ENCODE peak calls at places on chromosomes 11 and 22, in four cellular contexts. X, M, H and O are unnamed samples.

GRCh38 chr11:76030286-76030685 is 176.0 kb downstream of the WNT11 start:
- DNase-seq in H (no peak), X (no peak), M (peak), O (no peak)

GRCh38 chr11:128759168-128759567 is 65.3 kb downstream of the FLI1 start:
- DNase-seq in H (no peak), X (no peak), M (no peak), O (no peak)

GRCh38 chr11:119251114-119251513 is 45.0 kb downstream of the CBL start:
- DNase-seq in M (no peak), X (no peak), H (no peak), O (no peak)

GRCh38 chr11:68810164-68810563 is 31.6 kb downstream of the CPT1A start:
- DNase-seq in M (no peak), H (peak), X (no peak), O (peak)

GRCh38 chr22:23036684-23037428 is 33.5 kb upstream of the GNAZ start:
- DNase-seq in H (no peak), M (no peak), X (peak), O (no peak)

GRCh38 chr11:134659882-134660281 is 247.8 kb upstream of the B3GAT1 start:
- DNase-seq in H (peak), M (no peak), X (no peak), O (peak)

GRCh38 chr11:131092469-131092868 is 176.2 kb upstream of the SNX19 start:
- DNase-seq in M (no peak), X (no peak), H (no peak), O (no peak)

GRCh38 chr11:34446389-34446788 is 7.7 kb downstream of the CAT start:
- DNase-seq in M (no peak), H (no peak), X (no peak), O (no peak)

GRCh38 chr11:2987881-2988280 is 4.2 kb downstream of the NAP1L4 start:
- DNase-seq in X (no peak), H (no peak), M (no peak), O (no peak)

GRCh38 chr11:46120711-46121327 is 435 bp downstream of the PHF21A start:
- DNase-seq in H (peak), M (peak), X (peak), O (peak)

GRCh38 chr11:84430661-84431060 is 1144.5 kb upstream of the CCDC90B start:
- DNase-seq in M (no peak), X (no peak), H (no peak), O (no peak)

GRCh38 chr11:60857378-60858232 is 1.9 kb upstream of the PTGDR2 start:
- DNase-seq in X (no peak), H (no peak), M (no peak), O (no peak)

GRCh38 chr11:126823271-126823670 is 177.3 kb downstream of the KIRREL3 start:
- DNase-seq in X (no peak), H (no peak), M (no peak), O (no peak)

GRCh38 chr11:61075891-61076290 is 26.4 kb upstream of the CD5 start:
- DNase-seq in X (no peak), M (no peak), H (peak), O (peak)

GRCh38 chr11:72100462-72100861 is 2.6 kb downstream of the LAMTOR1 start:
- DNase-seq in M (no peak), H (no peak), X (no peak), O (no peak)

GRCh38 chr11:121082670-121083069 is 18.4 kb upstream of the TECTA start:
- DNase-seq in X (no peak), H (no peak), M (no peak), O (no peak)

GRCh38 chr22:46813816-46814597 is 51.6 kb downstream of the TBC1D22A start:
- DNase-seq in X (no peak), M (no peak), H (peak), O (no peak)

GRCh38 chr11:86741489-86742435 is 58.6 kb upstream of the PRSS23 start:
- DNase-seq in M (no peak), X (no peak), H (no peak), O (no peak)

GRCh38 chr11:23201936-23202522 is 341.8 kb upstream of the CCDC179 start:
- DNase-seq in H (no peak), M (no peak), X (no peak), O (no peak)

GRCh38 chr11:79809487-79809886 is 368.7 kb upstream of the TENM4 start:
- DNase-seq in X (no peak), H (no peak), M (no peak), O (no peak)